ENCODE peak calls at places on chromosome 2, in six cellular contexts. K, Y, F, I, D and W are unnamed samples.

GRCh38 chr2:32632089-32632488 is 4.2 kb downstream of the TTC27 start:
- DNase-seq in Y (peak; percentile 53), I (peak; percentile 15), D (no peak), F (no peak), K (no peak), W (peak; percentile 33)

GRCh38 chr2:101753207-101753616 is 55.7 kb downstream of the MAP4K4 start:
- DNase-seq in K (no peak), D (no peak), Y (no peak), I (no peak), F (no peak), W (no peak)

GRCh38 chr2:238587776-238588660 is 161.3 kb downstream of the ASB1 start:
- DNase-seq in Y (no peak), F (no peak), K (no peak), D (no peak), I (no peak), W (no peak)

GRCh38 chr2:1664698-1665097 is 79.6 kb downstream of the PXDN start:
- DNase-seq in K (no peak), Y (no peak), I (no peak), D (peak; percentile 39), F (no peak), W (no peak)

GRCh38 chr2:164205347-164205746 is 415.9 kb downstream of the GRB14 start:
- DNase-seq in I (no peak), D (no peak), K (no peak), F (no peak), Y (peak; percentile 30), W (peak; percentile 20)

GRCh38 chr2:152062130-152063091 is 36.4 kb downstream of the CACNB4 start:
- DNase-seq in K (no peak), Y (peak; percentile 42), F (no peak), I (no peak), D (no peak), W (no peak)

GRCh38 chr2:162750033-162750432 is 88.5 kb downstream of the KCNH7 start:
- DNase-seq in I (no peak), K (no peak), Y (no peak), F (no peak), D (no peak), W (no peak)

GRCh38 chr2:27723372-27724144 is 48.0 kb upstream of the MRPL33 start:
- DNase-seq in F (no peak), Y (peak; percentile 75), K (peak; percentile 42), I (peak; percentile 25), D (peak; percentile 74), W (peak; percentile 46)

GRCh38 chr2:25844089-25844488 is 34.2 kb downstream of the ASXL2 start:
- DNase-seq in D (no peak), K (no peak), I (no peak), F (no peak), Y (peak; percentile 38), W (no peak)

GRCh38 chr2:224405412-224405811 is 3.5 kb upstream of the FAM124B start:
- DNase-seq in F (no peak), I (no peak), D (no peak), K (peak; percentile 43), Y (no peak), W (peak; percentile 77)

GRCh38 chr2:29834624-29835023 is 86.8 kb downstream of the ALK start:
- DNase-seq in K (no peak), D (no peak), F (no peak), I (no peak), Y (peak; percentile 54), W (no peak)

GRCh38 chr2:69177785-69178636 is 165.0 kb downstream of the ANTXR1 start:
- DNase-seq in F (no peak), I (peak; percentile 8), D (peak; percentile 96), Y (peak; percentile 94), K (no peak), W (peak; percentile 96)

GRCh38 chr2:203623616-203624015 is 82.8 kb upstream of the CD28 start:
- DNase-seq in F (no peak), D (no peak), I (no peak), Y (peak; percentile 13), K (no peak), W (peak; percentile 17)

GRCh38 chr2:55115795-55116597 is 65.7 kb upstream of the RTN4 start:
- DNase-seq in Y (peak; percentile 72), F (no peak), K (no peak), I (no peak), D (no peak), W (peak; percentile 77)

GRCh38 chr2:121768143-121768755 is 12.8 kb downstream of the TSN start:
- DNase-seq in I (no peak), F (no peak), D (no peak), Y (no peak), K (no peak), W (no peak)

GRCh38 chr2:8303322-8303832 is 378.5 kb upstream of the ID2 start:
- DNase-seq in I (peak; percentile 49), D (no peak), Y (no peak), F (no peak), K (peak; percentile 96), W (peak; percentile 99)

GRCh38 chr2:201618744-201619654 is 24.3 kb downstream of the TMEM237 start:
- DNase-seq in Y (peak; percentile 57), K (no peak), F (peak; percentile 12), D (peak; percentile 50), I (no peak), W (no peak)

GRCh38 chr2:178924817-178925216 is 117.6 kb upstream of the TTN start:
- DNase-seq in K (no peak), F (no peak), D (no peak), Y (peak; percentile 11), I (no peak), W (no peak)

GRCh38 chr2:150165479-150165878 is 322.0 kb downstream of the RND3 start:
- DNase-seq in D (no peak), F (no peak), K (no peak), Y (no peak), I (no peak), W (no peak)

GRCh38 chr2:75100691-75101236 is 98.6 kb downstream of the TACR1 start:
- DNase-seq in I (no peak), D (no peak), Y (no peak), F (no peak), K (no peak), W (no peak)

GRCh38 chr2:28566441-28567075 is 70.7 kb downstream of the PLB1 start:
- DNase-seq in Y (peak; percentile 80), I (peak; percentile 91), K (peak; percentile 88), D (peak; percentile 94), F (peak; percentile 73), W (peak; percentile 71)

GRCh38 chr2:61368687-61369665 is 101.9 kb downstream of the USP34 start:
- DNase-seq in I (peak; percentile 2), Y (no peak), K (no peak), F (no peak), D (no peak), W (no peak)

GRCh38 chr2:135775420-135775819 is 33.8 kb downstream of the UBXN4 start:
- DNase-seq in I (no peak), D (no peak), Y (no peak), F (no peak), K (no peak), W (no peak)

GRCh38 chr2:20225294-20226151 is 593 bp upstream of the SDC1 start:
- DNase-seq in F (no peak), D (no peak), I (peak; percentile 23), Y (peak; percentile 84), K (peak; percentile 29), W (no peak)

GRCh38 chr2:240170354-240170735 is 29.9 kb upstream of the OTOS start:
- DNase-seq in K (no peak), I (no peak), D (peak; percentile 74), F (no peak), Y (no peak), W (no peak)

GRCh38 chr2:175553944-175554343 is 372.4 kb upstream of the ATP5MC3 start:
- DNase-seq in K (no peak), I (no peak), Y (no peak), D (no peak), F (no peak), W (no peak)

GRCh38 chr2:26946841-26947784 is 23.3 kb upstream of the MAPRE3 start:
- DNase-seq in K (no peak), F (no peak), Y (no peak), D (no peak), I (no peak), W (peak; percentile 66)

GRCh38 chr2:234839285-234839684 is 112.5 kb upstream of the SH3BP4 start:
- DNase-seq in Y (peak; percentile 41), I (no peak), D (no peak), K (no peak), F (no peak), W (no peak)

GRCh38 chr2:150470435-150470834 is 17.0 kb downstream of the RND3 start:
- DNase-seq in D (no peak), Y (peak; percentile 88), F (no peak), I (no peak), K (no peak), W (no peak)

GRCh38 chr2:162629085-162629484 is 209.5 kb downstream of the KCNH7 start:
- DNase-seq in F (no peak), Y (no peak), I (no peak), D (no peak), K (no peak), W (no peak)

GRCh38 chr2:109326306-109326705 is 197.3 kb downstream of the SH3RF3 start:
- DNase-seq in D (no peak), F (no peak), Y (no peak), K (no peak), I (no peak), W (no peak)

GRCh38 chr2:239948100-239948881 is 76.9 kb downstream of the NDUFA10 start:
- DNase-seq in F (no peak), D (no peak), K (no peak), I (no peak), Y (no peak), W (no peak)